ENCODE peak calls at places on chromosomes 16 and 17, in seven cellular contexts. B is tibial nerve, Z is Peyer's patch, L is neural progenitor cell, M is tibial artery, U is upper lobe of right lung, N is body of pancreas. Q is an unnamed sample. For H3K27me3 and H3K9me3, the result is how much of the 10 kb centered on the place peaks cover.

GRCh38 chr17:27845264-27846041 is 45.1 kb upstream of the NOS2 start:
- DNase-seq in B (no peak), Z (no peak), L (no peak), M (no peak), U (no peak), N (no peak), Q (no peak)

GRCh38 chr16:8832383-8833100 is 34.9 kb downstream of the PMM2 start:
- DNase-seq in B (no peak), Z (no peak), L (peak), M (no peak), U (no peak), N (no peak), Q (no peak)

GRCh38 chr17:82052638-82053059 is 951 bp downstream of the GPS1 start:
- DNase-seq in B (no peak), Z (no peak), L (no peak), M (no peak), U (no peak), N (no peak), Q (no peak)

GRCh38 chr16:85204242-85205010 is 92.2 kb upstream of the CIBAR2 start:
- DNase-seq in B (no peak), Z (no peak), L (no peak), M (no peak), U (no peak), N (no peak), Q (no peak)

GRCh38 chr17:8443756-8444155 is 8.1 kb downstream of the NDEL1 start:
- DNase-seq in B (no peak), Z (no peak), L (no peak), M (no peak), U (no peak), N (no peak), Q (no peak)

GRCh38 chr16:16021020-16021419 is 71.6 kb downstream of the ABCC1 start:
- DNase-seq in B (no peak), Z (no peak), L (no peak), M (no peak), U (no peak), N (no peak), Q (no peak)

GRCh38 chr17:17361543-17362511 is 58.7 kb downstream of the NT5M start:
- DNase-seq in B (no peak), Z (no peak), L (no peak), M (no peak), U (peak), N (peak), Q (peak)

GRCh38 chr17:61479493-61480413 is 27.5 kb downstream of the TBX4 start:
- DNase-seq in B (no peak), Z (no peak), L (no peak), M (no peak), U (no peak), N (no peak), Q (no peak)

GRCh38 chr17:37465058-37465616 is 24.6 kb upstream of the DUSP14 start:
- DNase-seq in B (no peak), Z (no peak), L (no peak), M (no peak), U (no peak), N (no peak), Q (no peak)

GRCh38 chr16:30750876-30751465 is 2.7 kb downstream of the PHKG2 start:
- DNase-seq in B (no peak), Z (no peak), L (no peak), M (no peak), U (no peak), N (no peak), Q (no peak)

GRCh38 chr16:20910781-20911321 is 10.3 kb downstream of the LYRM1 start:
- DNase-seq in B (no peak), Z (no peak), L (no peak), M (no peak), U (no peak), N (no peak), Q (no peak)

GRCh38 chr17:27646232-27646631 is 15.2 kb downstream of the LGALS9 start:
- DNase-seq in B (no peak), Z (no peak), L (no peak), M (no peak), U (no peak), N (no peak), Q (no peak)

GRCh38 chr16:87436225-87437172 is 44.4 kb downstream of the MAP1LC3B start:
- DNase-seq in B (no peak), Z (no peak), L (no peak), M (no peak), U (no peak), N (no peak), Q (no peak)

GRCh38 chr16:14486520-14487303 is 143.3 kb downstream of the PARN start:
- DNase-seq in B (peak), Z (peak), L (peak), M (peak), U (no peak), N (peak), Q (peak)

GRCh38 chr16:66050991-66051390 is 315.5 kb upstream of the CDH5 start:
- DNase-seq in B (no peak), Z (no peak), L (no peak), M (no peak), U (no peak), N (no peak), Q (no peak)

GRCh38 chr17:34503804-34504203 is 75.6 kb upstream of the TMEM132E start:
- DNase-seq in B (no peak), Z (peak), L (peak), M (peak), U (peak), N (peak), Q (peak)

GRCh38 chr17:77691216-77692085 is 267.1 kb upstream of the TNRC6C start:
- DNase-seq in B (no peak), Z (no peak), L (no peak), M (no peak), U (peak), N (no peak), Q (no peak)

GRCh38 chr16:56743840-56744239 is 13.9 kb downstream of the NUP93 start:
- DNase-seq in B (no peak), Z (no peak), L (no peak), M (no peak), U (no peak), N (no peak), Q (peak)

GRCh38 chr17:77924757-77925336 is 33.7 kb upstream of the TNRC6C start:
- DNase-seq in B (peak), Z (no peak), L (peak), M (peak), U (no peak), N (peak), Q (peak)

GRCh38 chr17:53924530-53925455 is 102.1 kb downstream of the KIF2B start:
- DNase-seq in B (no peak), Z (no peak), L (peak), M (no peak), U (no peak), N (peak), Q (no peak)

GRCh38 chr17:9178319-9178718 is 157.0 kb downstream of the NTN1 start:
- DNase-seq in B (no peak), Z (no peak), L (no peak), M (no peak), U (no peak), N (no peak), Q (no peak)

GRCh38 chr16:17590711-17591654 is 120.2 kb upstream of the XYLT1 start:
- DNase-seq in B (no peak), Z (no peak), L (no peak), M (no peak), U (no peak), N (no peak), Q (no peak)

GRCh38 chr17:63826468-63827001 is 696 bp upstream of the PSMC5 start:
- DNase-seq in B (no peak), Z (no peak), L (peak), M (no peak), U (no peak), N (no peak), Q (peak)

GRCh38 chr16:69166946-69167930 is 19.7 kb upstream of the SNTB2 start:
- DNase-seq in B (no peak), Z (no peak), L (no peak), M (no peak), U (no peak), N (no peak), Q (no peak)

GRCh38 chr17:1067282-1067956 is 70.5 kb downstream of the TIMM22 start:
- DNase-seq in B (no peak), Z (no peak), L (no peak), M (no peak), U (peak), N (no peak), Q (peak)

GRCh38 chr17:40303706-40304450 is 5.1 kb upstream of the RARA start:
- DNase-seq in B (no peak), Z (no peak), L (no peak), M (no peak), U (no peak), N (no peak), Q (no peak)
- H3K27ac ChIP-seq in B (no peak), Z (no peak), L (no peak), M (no peak), U (peak), N (peak), Q (peak)

GRCh38 chr17:79404136-79404911 is 206.5 kb downstream of the RBFOX3 start:
- DNase-seq in B (no peak), Z (no peak), L (no peak), M (no peak), U (no peak), N (no peak), Q (no peak)
- H3K27me3 ChIP-seq in B (under half), Z (under half), L (under half), M (under half), U (half or more), N (under half), Q (half or more)

GRCh38 chr16:89233678-89234490 is 16.4 kb downstream of the ZNF778 start:
- DNase-seq in B (no peak), Z (no peak), L (no peak), M (no peak), U (no peak), N (no peak), Q (no peak)

GRCh38 chr16:89230210-89230609 is 12.7 kb downstream of the ZNF778 start:
- DNase-seq in B (no peak), Z (no peak), L (no peak), M (no peak), U (no peak), N (no peak), Q (no peak)

GRCh38 chr16:89237733-89238132 is 20.2 kb downstream of the ZNF778 start:
- DNase-seq in B (no peak), Z (no peak), L (no peak), M (no peak), U (no peak), N (no peak), Q (no peak)

DNA sequence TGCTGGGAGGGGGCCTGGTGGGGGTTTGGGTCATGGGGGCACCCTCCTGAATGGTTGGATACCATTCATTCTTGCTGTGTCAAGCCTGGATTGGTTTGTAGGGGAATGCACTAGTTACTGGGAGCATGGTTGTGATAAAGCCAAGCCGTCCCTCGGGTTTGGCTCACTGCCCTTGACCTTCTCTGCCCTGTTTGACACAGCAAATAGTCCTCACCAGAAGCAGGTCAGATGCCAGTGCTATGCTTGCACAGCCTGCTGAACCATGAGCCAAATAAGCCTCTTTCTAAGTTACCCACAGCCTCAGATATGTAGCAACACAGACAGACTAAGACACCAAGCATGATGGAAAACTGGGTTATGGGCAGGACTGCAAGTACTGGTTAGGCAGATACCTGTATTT is 14.6 kb downstream of the ZNF778 start:
- DNase-seq in B (no peak), Z (no peak), L (no peak), M (no peak), U (no peak), N (no peak), Q (no peak)
- H3K9me3 ChIP-seq in B (under half), Z (under half), L (under half), M (under half), U (under half), N (under half), Q (under half)

DNA sequence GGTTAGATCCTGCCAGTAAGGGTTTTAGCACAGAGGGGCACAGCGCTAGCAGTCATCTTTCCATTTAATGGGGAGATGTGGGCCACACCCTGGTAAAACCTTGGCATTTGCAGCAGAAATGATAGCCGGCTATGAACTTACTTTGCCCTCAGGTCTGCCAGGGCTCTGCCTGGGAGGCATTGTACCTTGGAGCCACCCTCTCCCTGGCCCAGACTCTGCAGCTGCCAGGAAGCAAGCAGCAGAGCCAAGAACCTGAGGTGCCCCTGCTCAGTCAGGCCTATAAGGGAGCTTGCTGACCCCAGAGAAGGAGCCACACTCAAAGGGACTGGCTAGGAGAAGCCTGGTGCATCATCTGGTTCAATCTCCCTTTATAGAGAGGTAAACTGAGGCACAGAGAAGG is 23.7 kb upstream of the PHF12 start:
- DNase-seq in B (no peak), Z (no peak), L (no peak), M (no peak), U (no peak), N (no peak), Q (no peak)
- H3K27ac ChIP-seq in B (no peak), Z (no peak), L (no peak), M (no peak), U (no peak), N (no peak), Q (peak)

Q was measured in left ventricle myocardium inferior.